ENCODE peak calls at places on chromosomes 12 and 14, in four cellular contexts. C is tibial artery, K is HFF-Myc, Q is K562. Z is an unnamed sample.

GRCh38 chr12:6180300-6181051 is 19.7 kb upstream of the CD9 start:
- DNase-seq in C (peak; percentile 86), K (no peak), Q (no peak), Z (no peak)

GRCh38 chr14:36418937-36419336 is 98.5 kb upstream of the MBIP start:
- DNase-seq in C (no peak), K (no peak), Q (no peak), Z (no peak)

GRCh38 chr12:131102991-131103609 is 149.4 kb downstream of the ADGRD1 start:
- DNase-seq in C (peak; percentile 13), K (no peak), Q (no peak), Z (peak; percentile 81)

GRCh38 chr14:53599221-53599945 is 357.2 kb downstream of the BMP4 start:
- DNase-seq in C (no peak), K (no peak), Q (no peak), Z (no peak)

GRCh38 chr12:49974231-49974675 is 1.5 kb downstream of the AQP6 start:
- DNase-seq in C (peak; percentile 63), K (peak; percentile 9), Q (peak; percentile 69), Z (no peak)

GRCh38 chr12:93080994-93081809 is 152.1 kb upstream of the EEA1 start:
- DNase-seq in C (no peak), K (no peak), Q (no peak), Z (no peak)

GRCh38 chr12:130031571-130032189 is 127.9 kb upstream of the TMEM132D start:
- DNase-seq in C (peak; percentile 41), K (no peak), Q (peak; percentile 91), Z (no peak)

GRCh38 chr12:118377891-118378470 is 1.6 kb downstream of the SUDS3 start:
- DNase-seq in C (peak; percentile 38), K (peak; percentile 47), Q (peak; percentile 55), Z (peak; percentile 92)

GRCh38 chr14:54676822-54677708 is 110.1 kb downstream of the SAMD4A start:
- DNase-seq in C (peak; percentile 57), K (peak; percentile 91), Q (no peak), Z (no peak)

GRCh38 chr12:119176267-119177055 is 2.3 kb upstream of the HSPB8 start:
- DNase-seq in C (peak; percentile 96), K (peak; percentile 38), Q (peak; percentile 16), Z (no peak)

GRCh38 chr12:7498832-7499231 is 4.7 kb downstream of the CD163 start:
- DNase-seq in C (no peak), K (peak; percentile 90), Q (no peak), Z (no peak)

GRCh38 chr12:121144416-121144914 is 11.8 kb downstream of the P2RX7 start:
- DNase-seq in C (no peak), K (no peak), Q (no peak), Z (no peak)

GRCh38 chr14:104876251-104876699 is 11.2 kb downstream of the CEP170B start:
- DNase-seq in C (no peak), K (no peak), Q (peak; percentile 88), Z (no peak)

GRCh38 chr14:24435998-24436354 is 6.2 kb downstream of the KHNYN start:
- DNase-seq in C (no peak), K (no peak), Q (no peak), Z (no peak)

GRCh38 chr12:91381309-91381804 is 198.7 kb upstream of the DCN start:
- DNase-seq in C (no peak), K (peak; percentile 82), Q (no peak), Z (no peak)

GRCh38 chr12:115008951-115009350 is 325.0 kb upstream of the TBX3 start:
- DNase-seq in C (no peak), K (no peak), Q (no peak), Z (no peak)

GRCh38 chr12:28535216-28535615 is 345.0 kb downstream of the CCDC91 start:
- DNase-seq in C (no peak), K (peak; percentile 40), Q (no peak), Z (no peak)

GRCh38 chr12:100234166-100234565 is 32.7 kb downstream of the DEPDC4 start:
- DNase-seq in C (no peak), K (peak; percentile 22), Q (no peak), Z (no peak)

GRCh38 chr14:35085441-35085840 is 36.3 kb downstream of the PPP2R3C start:
- DNase-seq in C (no peak), K (no peak), Q (no peak), Z (no peak)

GRCh38 chr14:34012369-34012768 is 61.5 kb upstream of the EGLN3 start:
- DNase-seq in C (no peak), K (no peak), Q (no peak), Z (no peak)

GRCh38 chr14:96055753-96056508 is 16.8 kb downstream of the C14orf132 start:
- DNase-seq in C (peak; percentile 8), K (no peak), Q (no peak), Z (peak; percentile 65)

GRCh38 chr14:91046488-91047072 is 13.9 kb downstream of the RPS6KA5 start:
- DNase-seq in C (no peak), K (no peak), Q (no peak), Z (no peak)

GRCh38 chr12:1731019-1731687 is 40.3 kb downstream of the ADIPOR2 start:
- DNase-seq in C (no peak), K (no peak), Q (no peak), Z (no peak)

GRCh38 chr14:65421201-65421981 is 8.9 kb downstream of the FUT8 start:
- DNase-seq in C (no peak), K (peak; percentile 66), Q (no peak), Z (no peak)

GRCh38 chr14:25756880-25757279 is 706.9 kb upstream of the STXBP6 start:
- DNase-seq in C (no peak), K (no peak), Q (no peak), Z (no peak)

GRCh38 chr14:52318829-52319604 is 4.9 kb downstream of the PTGER2 start:
- DNase-seq in C (no peak), K (no peak), Q (no peak), Z (no peak)

GRCh38 chr14:68795602-68796417 is 2.9 kb upstream of the ZFP36L1 start:
- DNase-seq in C (peak; percentile 82), K (no peak), Q (peak; percentile 76), Z (peak; percentile 92)

GRCh38 chr14:77950371-77950770 is 150.5 kb downstream of the ADCK1 start:
- DNase-seq in C (no peak), K (peak; percentile 11), Q (no peak), Z (no peak)

GRCh38 chr14:69259531-69260245 is at the start of gene GALNT16:
- DNase-seq in C (no peak), K (no peak), Q (peak; percentile 47), Z (no peak)

GRCh38 chr14:49193365-49194050 is 392.7 kb downstream of the RPS29 start:
- DNase-seq in C (no peak), K (no peak), Q (no peak), Z (no peak)

GRCh38 chr12:50326636-50327284 is 43.4 kb upstream of the LIMA1 start:
- DNase-seq in C (no peak), K (no peak), Q (no peak), Z (no peak)

GRCh38 chr12:103273645-103274044 is 222.1 kb downstream of the C12orf42 start:
- DNase-seq in C (no peak), K (no peak), Q (no peak), Z (no peak)

GRCh38 chr12:95253386-95253785 is 35.8 kb downstream of the VEZT start:
- DNase-seq in C (no peak), K (no peak), Q (no peak), Z (no peak)

GRCh38 chr12:26939192-26939832 is 1.0 kb downstream of the FGFR1OP2 start:
- DNase-seq in C (no peak), K (no peak), Q (no peak), Z (no peak)

GRCh38 chr14:70665448-70666363 is 24.0 kb downstream of the TTC9 start:
- DNase-seq in C (no peak), K (no peak), Q (no peak), Z (no peak)
- TF ChIP-seq CTCF in C (no peak), K (no peak), Q (no peak), Z (no peak)

DNA sequence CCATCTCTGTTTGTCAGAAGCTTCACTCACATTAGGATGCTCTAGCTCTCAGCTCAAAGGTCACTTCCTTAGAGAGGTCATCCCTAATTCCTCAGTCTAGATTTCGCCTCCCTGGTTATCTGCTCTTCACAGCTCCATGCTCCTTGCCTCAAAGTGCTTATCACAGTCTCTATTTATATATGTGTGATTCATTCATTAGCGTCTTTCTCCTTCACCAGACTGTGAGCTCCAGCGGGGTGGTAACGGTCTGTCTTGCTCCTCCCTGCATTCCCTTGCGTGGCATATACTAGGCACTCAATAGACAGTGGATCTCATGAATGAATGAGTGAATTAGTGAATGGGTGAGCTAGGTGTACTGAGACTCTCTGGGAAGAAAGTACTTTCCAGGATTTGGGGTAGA is 6.9 kb downstream of the SYNDIG1L start:
- DNase-seq in C (no peak), K (no peak), Q (no peak), Z (no peak)
- TF ChIP-seq CTCF in C (no peak), K (no peak), Q (no peak), Z (no peak)

GRCh38 chr14:102217399-102217798 is 77.7 kb downstream of the WDR20 start:
- DNase-seq in C (no peak), K (no peak), Q (no peak), Z (no peak)
- TF ChIP-seq CTCF in C (no peak), K (no peak), Q (no peak), Z (no peak)

GRCh38 chr12:90102957-90103652 is 394.5 kb upstream of the ATP2B1 start:
- DNase-seq in C (no peak), K (no peak), Q (no peak), Z (no peak)
- TF ChIP-seq CTCF in C (peak; percentile 24), K (peak; percentile 54), Q (peak; percentile 39), Z (peak; percentile 71)

DNA sequence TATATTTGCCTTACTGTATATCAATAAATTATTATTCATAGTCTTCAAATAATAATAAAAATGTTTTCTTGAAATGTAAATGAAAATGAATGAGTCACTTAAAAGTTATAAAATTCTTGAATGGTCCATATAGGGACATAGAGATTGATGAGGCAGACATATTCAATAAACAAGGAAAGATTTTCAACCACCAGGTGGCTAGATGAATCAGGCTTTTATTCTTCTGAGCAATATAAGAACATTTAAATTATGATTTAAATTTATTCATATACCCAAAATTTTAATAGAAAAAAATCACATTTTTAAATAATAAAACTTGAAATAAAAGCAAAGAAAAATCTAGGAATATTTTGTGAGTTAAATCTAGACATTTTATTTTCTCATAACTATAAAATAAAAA is 249.6 kb downstream of the ACSS3 start:
- DNase-seq in C (no peak), K (no peak), Q (no peak), Z (no peak)
- TF ChIP-seq CTCF in C (no peak), K (no peak), Q (no peak), Z (no peak)